ENCODE peak calls at places on chromosomes 1 and 21, in four cellular contexts. U is activated T-cell treated with anti-CD3 and anti-CD28 coated beads for 1 hour, N is uterus, E is occipital lobe. O is an unnamed sample.

GRCh38 chr21:37207441-37208009 is 59.6 kb downstream of the VPS26C start:
- DNase-seq in U (no peak), E (no peak), N (no peak), O (no peak)

GRCh38 chr1:54922921-54923421 is 36.0 kb upstream of the DHCR24 start:
- DNase-seq in E (no peak), N (no peak), U (no peak), O (no peak)

GRCh38 chr1:219174672-219175564 is 1.2 kb downstream of the LYPLAL1 start:
- DNase-seq in E (no peak), U (no peak), N (peak; percentile 57), O (no peak)

GRCh38 chr1:36172983-36173382 is 17.0 kb downstream of the MAP7D1 start:
- DNase-seq in E (no peak), N (no peak), U (no peak), O (no peak)

GRCh38 chr1:151612506-151613274 is 840 bp downstream of the SNX27 start:
- DNase-seq in E (no peak), N (peak; percentile 50), U (peak; percentile 2), O (no peak)

GRCh38 chr1:60765204-60765603 is 317.2 kb upstream of the NFIA start:
- DNase-seq in E (no peak), U (no peak), N (no peak), O (no peak)

GRCh38 chr1:234369784-234370183 is 3.5 kb upstream of the COA6 start:
- DNase-seq in E (no peak), U (no peak), N (no peak), O (no peak)

GRCh38 chr21:42518216-42518615 is 4.6 kb downstream of the SLC37A1 start:
- DNase-seq in U (no peak), N (no peak), E (no peak), O (no peak)

GRCh38 chr1:24570265-24571125 is 14.6 kb downstream of the NCMAP start:
- DNase-seq in U (no peak), N (no peak), E (no peak), O (no peak)

GRCh38 chr1:183349201-183349711 is 68.9 kb downstream of the NMNAT2 start:
- DNase-seq in U (no peak), N (peak; percentile 21), E (peak; percentile 74), O (peak; percentile 56)

GRCh38 chr1:69913967-69914366 is 291.4 kb downstream of the LRRC40 start:
- DNase-seq in U (no peak), N (no peak), E (no peak), O (no peak)

GRCh38 chr1:53685272-53686051 is 53.5 kb downstream of the GLIS1 start:
- DNase-seq in E (no peak), U (no peak), N (no peak), O (no peak)

GRCh38 chr1:156980551-156980950 is 60.1 kb downstream of the LRRC71 start:
- DNase-seq in E (no peak), U (no peak), N (no peak), O (no peak)

GRCh38 chr1:229556551-229556950 is 2.0 kb downstream of the ABCB10 start:
- DNase-seq in E (no peak), U (no peak), N (no peak), O (no peak)

GRCh38 chr1:168939131-168939946 is 167.2 kb upstream of the ATP1B1 start:
- DNase-seq in U (no peak), E (no peak), N (no peak), O (no peak)

GRCh38 chr1:224203243-224204016 is 20.4 kb downstream of the DEGS1 start:
- DNase-seq in U (no peak), E (no peak), N (no peak), O (no peak)

GRCh38 chr1:66768935-66769334 is 16.7 kb downstream of the DYNLT5 start:
- DNase-seq in N (no peak), E (no peak), U (no peak), O (no peak)

GRCh38 chr21:23016617-23017016 is 2018.4 kb downstream of the NCAM2 start:
- DNase-seq in U (no peak), E (no peak), N (no peak), O (no peak)

GRCh38 chr1:168391759-168392681 is 111.3 kb downstream of the TBX19 start:
- DNase-seq in U (no peak), E (peak; percentile 33), N (no peak), O (no peak)

GRCh38 chr1:183300828-183301227 is 114.8 kb downstream of the LAMC2 start:
- DNase-seq in E (no peak), N (no peak), U (no peak), O (no peak)